ENCODE peak calls at places on chromosomes 1 and 21, in ten cellular contexts. O is stimulated activated CD8-positive, alpha-beta memory T cell treated with anti-CD3 and anti-CD28 coated beads, Interleukin-15, amount 100 ng/mL, for 24 hours; Z is upper lobe of left lung; A is AG08396; I is NCI-H526; X is Calu3; D is aorta; Y is stimulated activated naive CD8-positive, alpha-beta T cell treated with anti-CD3 and anti-CD28 coated beads, Interleukin-15, Interleukin-2, amounts not matched to agents 100 U/mL and 50 U/mL, for 24 hours; N is stimulated activated CD4-positive, alpha-beta T cell treated with anti-CD3 and anti-CD28 coated beads, TNF-alpha, amount 100 ng/mL, for 4 hours; S is GM20000. B is an unnamed sample.

GRCh38 chr1:1510912-1511532 is 940 bp upstream of the ATAD3A start:
- DNase-seq in O (no peak), Z (no peak), A (no peak), I (peak; percentile 69), X (peak; percentile 25), D (no peak), Y (peak; percentile 30), N (no peak), S (peak; percentile 21), B (no peak)

GRCh38 chr1:172163479-172164215 is 256.8 kb upstream of the C1orf105 start:
- DNase-seq in O (no peak), Z (no peak), A (no peak), I (no peak), X (no peak), D (no peak), Y (no peak), N (no peak), S (no peak), B (no peak)

GRCh38 chr1:224368409-224368808 is 11.7 kb downstream of the CNIH4 start:
- DNase-seq in O (no peak), Z (no peak), A (no peak), I (no peak), X (no peak), D (no peak), Y (no peak), N (no peak), S (peak; percentile 34), B (no peak)

GRCh38 chr1:62184291-62184690 is 10.4 kb upstream of the L1TD1 start:
- DNase-seq in O (no peak), Z (no peak), A (no peak), I (no peak), X (no peak), D (no peak), Y (no peak), N (no peak), S (no peak), B (no peak)

GRCh38 chr1:228034954-228035837 is 28.4 kb downstream of the WNT3A start:
- DNase-seq in O (no peak), Z (no peak), A (no peak), I (no peak), X (no peak), D (peak; percentile 60), Y (no peak), N (no peak), S (no peak), B (no peak)

GRCh38 chr1:205998457-205999241 is 4.5 kb downstream of the RAB7B start:
- DNase-seq in O (no peak), Z (no peak), A (no peak), I (no peak), X (no peak), D (no peak), Y (no peak), N (no peak), S (no peak), B (no peak)

GRCh38 chr1:47986741-47987140 is 10.4 kb downstream of the TRABD2B start:
- DNase-seq in O (no peak), Z (peak; percentile 77), A (no peak), I (no peak), X (no peak), D (peak; percentile 77), Y (no peak), N (no peak), S (no peak), B (no peak)

GRCh38 chr21:25735895-25736597 is 1.3 kb downstream of the GABPA start:
- DNase-seq in O (no peak), Z (no peak), A (peak; percentile 8), I (peak; percentile 39), X (no peak), D (no peak), Y (no peak), N (no peak), S (no peak), B (no peak)

GRCh38 chr1:91805343-91805801 is 80.6 kb downstream of the TGFBR3 start:
- DNase-seq in O (no peak), Z (peak; percentile 23), A (no peak), I (no peak), X (no peak), D (no peak), Y (peak; percentile 19), N (no peak), S (no peak), B (no peak)

GRCh38 chr1:201228011-201228983 is 37.7 kb downstream of the IGFN1 start:
- DNase-seq in O (no peak), Z (no peak), A (no peak), I (no peak), X (no peak), D (no peak), Y (no peak), N (no peak), S (no peak), B (no peak)

GRCh38 chr1:115748396-115749130 is 20.0 kb downstream of the CASQ2 start:
- DNase-seq in O (no peak), Z (no peak), A (peak; percentile 62), I (no peak), X (no peak), D (no peak), Y (no peak), N (no peak), S (no peak), B (no peak)

GRCh38 chr1:7608628-7609295 is 162.3 kb upstream of the VAMP3 start:
- DNase-seq in O (no peak), Z (no peak), A (no peak), I (no peak), X (no peak), D (peak; percentile 46), Y (no peak), N (no peak), S (no peak), B (no peak)

GRCh38 chr1:161702250-161702649 is 4.8 kb upstream of the FCRLA start:
- DNase-seq in O (no peak), Z (no peak), A (no peak), I (peak; percentile 38), X (peak; percentile 60), D (no peak), Y (no peak), N (no peak), S (no peak), B (no peak)

GRCh38 chr21:14602418-14602987 is 56.4 kb upstream of the SAMSN1 start:
- DNase-seq in O (no peak), Z (no peak), A (no peak), I (no peak), X (no peak), D (no peak), Y (no peak), N (no peak), S (peak; percentile 24), B (no peak)

GRCh38 chr1:10644307-10645128 is 151.9 kb downstream of the CASZ1 start:
- DNase-seq in O (no peak), Z (peak; percentile 80), A (no peak), I (no peak), X (no peak), D (no peak), Y (peak; percentile 18), N (no peak), S (no peak), B (no peak)

GRCh38 chr1:10693497-10694273 is 102.8 kb downstream of the CASZ1 start:
- DNase-seq in O (no peak), Z (peak; percentile 92), A (peak; percentile 60), I (peak; percentile 47), X (peak; percentile 18), D (peak; percentile 86), Y (peak; percentile 52), N (peak; percentile 21), S (peak; percentile 86), B (peak; percentile 83)

GRCh38 chr1:161484613-161485012 is 20.6 kb upstream of the FCGR2A start:
- DNase-seq in O (no peak), Z (no peak), A (no peak), I (peak; percentile 32), X (no peak), D (no peak), Y (no peak), N (no peak), S (no peak), B (peak; percentile 26)

GRCh38 chr1:12650001-12650421 is 6.1 kb downstream of the AADACL4 start:
- DNase-seq in O (no peak), Z (no peak), A (peak; percentile 24), I (no peak), X (no peak), D (no peak), Y (no peak), N (no peak), S (no peak), B (no peak)

GRCh38 chr1:228072658-228073043 is 9.9 kb upstream of the ARF1 start:
- DNase-seq in O (no peak), Z (no peak), A (no peak), I (no peak), X (no peak), D (no peak), Y (no peak), N (no peak), S (no peak), B (no peak)

GRCh38 chr1:14567056-14567455 is 31.4 kb upstream of the KAZN start:
- DNase-seq in O (no peak), Z (no peak), A (no peak), I (peak; percentile 36), X (peak; percentile 8), D (no peak), Y (no peak), N (no peak), S (no peak), B (no peak)

GRCh38 chr1:12204754-12205658 is 24.8 kb upstream of the VPS13D start:
- DNase-seq in O (no peak), Z (no peak), A (no peak), I (no peak), X (no peak), D (no peak), Y (no peak), N (no peak), S (peak; percentile 12), B (no peak)

GRCh38 chr1:63073530-63074306 is 248.6 kb upstream of the FOXD3 start:
- DNase-seq in O (no peak), Z (peak; percentile 49), A (no peak), I (peak; percentile 65), X (no peak), D (no peak), Y (no peak), N (no peak), S (no peak), B (peak; percentile 7)

GRCh38 chr1:94803517-94804441 is 16.4 kb upstream of the SLC44A3 start:
- DNase-seq in O (no peak), Z (no peak), A (no peak), I (no peak), X (no peak), D (no peak), Y (no peak), N (no peak), S (no peak), B (no peak)

GRCh38 chr1:15048437-15048980 is 105.0 kb upstream of the TMEM51 start:
- DNase-seq in O (no peak), Z (no peak), A (no peak), I (no peak), X (no peak), D (no peak), Y (no peak), N (no peak), S (no peak), B (no peak)

GRCh38 chr1:116666747-116667576 is 571 bp downstream of the IGSF3 start:
- DNase-seq in O (no peak), Z (peak; percentile 44), A (no peak), I (peak; percentile 79), X (peak; percentile 6), D (no peak), Y (no peak), N (no peak), S (peak; percentile 60), B (peak; percentile 23)

GRCh38 chr1:245098924-245099323 is 55.9 kb upstream of the KIF26B start:
- DNase-seq in O (no peak), Z (no peak), A (no peak), I (no peak), X (no peak), D (no peak), Y (no peak), N (no peak), S (no peak), B (no peak)

GRCh38 chr1:165933446-165934170 is 106.2 kb downstream of the UCK2 start:
- DNase-seq in O (no peak), Z (no peak), A (no peak), I (peak; percentile 60), X (no peak), D (no peak), Y (no peak), N (no peak), S (no peak), B (no peak)

GRCh38 chr1:33130297-33130696 is 49.3 kb downstream of the AZIN2 start:
- DNase-seq in O (no peak), Z (no peak), A (no peak), I (no peak), X (no peak), D (no peak), Y (peak; percentile 35), N (no peak), S (no peak), B (no peak)